ENCODE peak calls at places on chromosomes 5 and 9, in ten cellular contexts. B is Peyer's patch; F is amniotic stem cell; E is EH; V is amygdala; J is posterior vena cava; Q is activated CD4-positive, alpha-beta T cell treated with anti-CD3 and anti-CD28 coated beads, Interleukin-2, amount 50 U/mL, for 48 hours; U is body of pancreas; K is foreskin fibroblast; Z is psoas muscle. X is an unnamed sample.

GRCh38 chr9:80540387-80540786 is 968.6 kb downstream of the TLE4 start:
- DNase-seq in B (no peak), F (no peak), E (no peak), V (no peak), J (no peak), Q (no peak), U (no peak), K (no peak), Z (no peak), X (no peak)

GRCh38 chr9:87909310-87910041 is 8.3 kb upstream of the SPATA31C1 start:
- DNase-seq in B (peak), F (no peak), E (no peak), V (no peak), J (peak), Q (no peak), U (peak), K (no peak), Z (no peak), X (no peak)

GRCh38 chr9:136286359-136286986 is 17.4 kb downstream of the CCDC187 start:
- DNase-seq in B (no peak), F (no peak), E (no peak), V (no peak), J (no peak), Q (no peak), U (no peak), K (no peak), Z (no peak), X (no peak)

GRCh38 chr5:170273968-170274710 is 23.4 kb downstream of the LCP2 start:
- DNase-seq in B (no peak), F (no peak), E (no peak), V (no peak), J (no peak), Q (peak), U (no peak), K (no peak), Z (no peak), X (no peak)

GRCh38 chr5:160213537-160213936 is 15.8 kb upstream of the FABP6 start:
- DNase-seq in B (no peak), F (no peak), E (peak), V (no peak), J (no peak), Q (no peak), U (no peak), K (no peak), Z (no peak), X (no peak)

GRCh38 chr5:113177225-113177624 is 200.6 kb downstream of the DCP2 start:
- DNase-seq in B (no peak), F (no peak), E (no peak), V (no peak), J (no peak), Q (no peak), U (no peak), K (no peak), Z (no peak), X (no peak)

GRCh38 chr5:172097356-172097755 is 90.7 kb downstream of the STK10 start:
- DNase-seq in B (no peak), F (no peak), E (peak), V (no peak), J (peak), Q (no peak), U (no peak), K (peak), Z (no peak), X (no peak)

GRCh38 chr9:130451004-130451390 is 6.2 kb downstream of the ASS1 start:
- DNase-seq in B (no peak), F (no peak), E (no peak), V (no peak), J (no peak), Q (no peak), U (no peak), K (no peak), Z (no peak), X (no peak)

GRCh38 chr5:178068293-178068692 is 45.0 kb upstream of the N4BP3 start:
- DNase-seq in B (no peak), F (no peak), E (no peak), V (no peak), J (no peak), Q (no peak), U (no peak), K (no peak), Z (no peak), X (no peak)